ENCODE peak calls at places on chromosomes 5 and 9, in ten cellular contexts. Q is cardiac fibroblast; J is activated CD4-positive, alpha-beta T cell treated with anti-CD3 and anti-CD28 coated beads, Interleukin-2, amount 50 U/mL, for 1 hour; R is substantia nigra; M is GM12892; W is T-helper 1 cell; G is iPS-NIHi11; C is stimulated activated naive B cell treated with anti-CD40 and anti-IgM and Interleukin-4, amounts not matched to agents 10 μg/mL and 1 μg/mL and 100 μg/mL, for 72 hours; B is left ventricle myocardium inferior; N is H7. K is an unnamed sample.

GRCh38 chr9:23829580-23830458 is 3.8 kb upstream of the ELAVL2 start:
- DNase-seq in J (no peak), C (no peak), Q (peak; percentile 15), M (no peak), B (no peak), W (no peak), N (no peak), R (no peak), G (no peak), K (no peak)

GRCh38 chr5:64625678-64626077 is 64.6 kb upstream of the SHISAL2B start:
- DNase-seq in B (no peak), R (no peak), J (no peak), Q (peak; percentile 65), M (no peak), W (no peak), C (no peak), G (no peak), N (no peak), K (no peak)

GRCh38 chr9:21317956-21318923 is 13.1 kb upstream of the IFNA5 start:
- DNase-seq in C (no peak), M (no peak), R (no peak), N (no peak), J (peak; percentile 24), G (peak; percentile 29), W (peak; percentile 2), Q (peak; percentile 71), B (no peak), K (peak; percentile 22)

GRCh38 chr9:136115641-136116359 is 2.9 kb downstream of the TMEM250 start:
- DNase-seq in C (no peak), G (no peak), M (no peak), J (no peak), N (no peak), B (no peak), R (no peak), W (no peak), Q (no peak), K (no peak)

GRCh38 chr9:92019658-92020057 is 69.6 kb upstream of the ROR2 start:
- DNase-seq in Q (no peak), R (no peak), J (no peak), G (no peak), M (no peak), B (no peak), N (no peak), W (no peak), C (no peak), K (no peak)

GRCh38 chr9:129245276-129245675 is 67.2 kb upstream of the IER5L start:
- DNase-seq in R (no peak), C (no peak), M (no peak), B (peak; percentile 13), G (no peak), W (no peak), J (no peak), N (no peak), Q (peak; percentile 27), K (no peak)

GRCh38 chr9:82216435-82216834 is 227.9 kb downstream of the SPATA31D1 start:
- DNase-seq in M (no peak), B (no peak), G (no peak), R (no peak), N (no peak), Q (no peak), J (no peak), C (no peak), W (no peak), K (no peak)

GRCh38 chr5:947626-948471 is 55.2 kb downstream of the TRIP13 start:
- DNase-seq in C (peak; percentile 65), G (peak; percentile 13), Q (no peak), J (no peak), R (no peak), B (no peak), M (no peak), N (peak; percentile 65), W (no peak), K (no peak)

GRCh38 chr5:28165116-28165515 is 1126.7 kb upstream of the CDH9 start:
- DNase-seq in N (no peak), B (no peak), G (no peak), M (no peak), Q (no peak), C (no peak), W (no peak), J (no peak), R (no peak), K (no peak)

GRCh38 chr9:105656131-105656921 is 5.9 kb upstream of the TAL2 start:
- DNase-seq in G (peak; percentile 74), C (peak; percentile 4), M (peak; percentile 37), Q (no peak), B (peak; percentile 35), J (no peak), N (peak; percentile 89), W (no peak), R (no peak), K (peak; percentile 42)

GRCh38 chr9:126894052-126894603 is 20.5 kb upstream of the RALGPS1 start:
- DNase-seq in G (no peak), W (no peak), R (no peak), Q (no peak), N (no peak), C (no peak), B (no peak), J (no peak), M (no peak), K (no peak)

GRCh38 chr9:68685770-68686169 is 19.3 kb upstream of the PIP5K1B start:
- DNase-seq in B (no peak), M (no peak), C (peak; percentile 26), G (peak; percentile 58), J (no peak), N (no peak), W (no peak), Q (no peak), R (no peak), K (peak; percentile 51)

GRCh38 chr5:45578270-45578669 is 117.9 kb downstream of the HCN1 start:
- DNase-seq in C (no peak), M (no peak), J (no peak), Q (no peak), N (no peak), R (no peak), G (no peak), W (no peak), B (no peak), K (no peak)

GRCh38 chr5:177440211-177440989 is 6.2 kb upstream of the PRR7 start:
- DNase-seq in G (no peak), J (peak; percentile 48), N (peak; percentile 82), Q (no peak), M (no peak), R (no peak), B (no peak), C (no peak), W (peak; percentile 54), K (no peak)

GRCh38 chr9:33750307-33750838 is 45.0 kb upstream of the PRSS3 start:
- DNase-seq in M (no peak), N (peak; percentile 51), G (peak; percentile 47), Q (no peak), C (no peak), J (no peak), R (no peak), W (no peak), B (no peak), K (peak; percentile 23)

GRCh38 chr5:59387127-59387526 is 506.4 kb downstream of the PDE4D start:
- DNase-seq in N (no peak), W (no peak), C (no peak), R (no peak), B (no peak), J (no peak), G (no peak), Q (no peak), M (no peak), K (no peak)

GRCh38 chr9:25677301-25678146 is 720 bp downstream of the TUSC1 start:
- DNase-seq in Q (peak; percentile 72), R (peak; percentile 40), W (no peak), M (no peak), G (peak; percentile 84), J (peak; percentile 0), B (peak; percentile 88), C (peak; percentile 47), N (peak; percentile 17), K (peak; percentile 80)

GRCh38 chr5:125232779-125233230 is 486.4 kb upstream of the ZNF608 start:
- DNase-seq in W (no peak), J (no peak), G (no peak), M (no peak), C (no peak), B (no peak), Q (peak; percentile 79), N (no peak), R (no peak), K (no peak)